ENCODE peak calls at places on chromosomes 12 and 14, in ten cellular contexts. L is GM12878, E is HepG2, I is NB4, A is A549, V is WTC11, T is HCT116, N is K562, M is SK-N-SH, U is H1. B is an unnamed sample.

GRCh38 chr14:87184180-87184579 is 808.8 kb downstream of the GALC start:
- DNase-seq in M (no peak), T (no peak), E (no peak), A (no peak), V (no peak), L (no peak), N (no peak), I (no peak), U (no peak), B (no peak)

GRCh38 chr12:43957732-43958131 is 121.9 kb downstream of the TMEM117 start:
- DNase-seq in A (peak), L (peak), E (peak), M (peak), N (peak), U (no peak), T (peak), V (no peak), I (peak), B (peak)

GRCh38 chr12:111342376-111342775 is 26.5 kb downstream of the PHETA1 start:
- DNase-seq in T (no peak), A (no peak), E (no peak), M (no peak), N (no peak), L (no peak), I (no peak), U (no peak), V (no peak), B (no peak)

GRCh38 chr14:63713058-63713457 is 14.8 kb downstream of the SGPP1 start:
- DNase-seq in E (no peak), T (no peak), V (no peak), I (no peak), A (no peak), L (no peak), M (no peak), U (no peak), N (no peak), B (peak)

GRCh38 chr12:45343269-45344051 is 127.6 kb downstream of the ANO6 start:
- DNase-seq in E (peak), N (no peak), A (peak), L (no peak), M (no peak), T (no peak), U (no peak), I (no peak), V (no peak), B (no peak)

GRCh38 chr14:81450100-81450531 is 50.0 kb upstream of the STON2 start:
- DNase-seq in E (no peak), N (no peak), I (peak), T (no peak), U (peak), A (no peak), V (peak), M (no peak), L (no peak), B (no peak)

GRCh38 chr12:25384954-25385216 is 134.2 kb upstream of the KRAS start:
- DNase-seq in E (no peak), N (no peak), V (no peak), L (no peak), T (no peak), U (no peak), I (no peak), M (no peak), A (no peak), B (peak)

GRCh38 chr12:15001733-15002471 is 29.1 kb downstream of the PDE6H start:
- DNase-seq in U (peak), N (no peak), M (no peak), T (no peak), A (no peak), V (peak), E (peak), L (no peak), I (no peak), B (no peak)

GRCh38 chr12:47413806-47414205 is 292.0 kb downstream of the RPAP3 start:
- DNase-seq in I (no peak), V (no peak), N (no peak), U (no peak), T (no peak), L (no peak), A (no peak), M (no peak), E (no peak), B (no peak)

GRCh38 chr12:20320552-20320951 is 47.8 kb upstream of the PDE3A start:
- DNase-seq in M (peak), I (no peak), L (no peak), T (no peak), V (no peak), A (no peak), E (no peak), U (no peak), N (no peak), B (no peak)

GRCh38 chr12:76374395-76375020 is 26.3 kb upstream of the BBS10 start:
- DNase-seq in I (no peak), T (no peak), M (no peak), E (no peak), L (no peak), A (no peak), U (no peak), N (no peak), V (no peak), B (no peak)

GRCh38 chr14:84527706-84528105 is 1002.2 kb upstream of the FLRT2 start:
- DNase-seq in U (no peak), M (no peak), A (no peak), E (no peak), L (no peak), N (no peak), V (no peak), I (no peak), T (no peak), B (no peak)

GRCh38 chr14:68786491-68787234 is 6.2 kb downstream of the ZFP36L1 start:
- DNase-seq in T (no peak), V (no peak), E (no peak), L (no peak), A (peak), N (no peak), U (no peak), M (no peak), I (no peak), B (peak)

GRCh38 chr12:128008341-128008740 is 258.6 kb upstream of the TMEM132C start:
- DNase-seq in U (no peak), N (no peak), L (no peak), V (no peak), I (no peak), E (no peak), A (no peak), M (no peak), T (no peak), B (no peak)

GRCh38 chr14:55336161-55336560 is 64.9 kb downstream of the FBXO34 start:
- DNase-seq in U (no peak), A (no peak), N (no peak), L (no peak), T (no peak), V (no peak), M (no peak), E (no peak), I (no peak), B (peak)

GRCh38 chr12:98420403-98420800 is 95.0 kb upstream of the TMPO start:
- DNase-seq in V (no peak), E (no peak), U (no peak), N (no peak), T (no peak), M (peak), L (no peak), I (no peak), A (no peak), B (no peak)
- TF ChIP-seq MAX in V (no peak), E (no peak), U (no peak), N (no peak), T (no peak), M (no peak), L (no peak), I (no peak), A (no peak), B (no peak)

GRCh38 chr12:102964872-102965271 is 7.4 kb downstream of the ASCL1 start:
- DNase-seq in L (no peak), V (peak), A (peak), M (peak), I (no peak), E (no peak), T (no peak), N (no peak), U (no peak), B (no peak)
- TF ChIP-seq MAX in L (no peak), V (peak), A (no peak), M (no peak), I (no peak), E (no peak), T (no peak), N (no peak), U (peak), B (no peak)

GRCh38 chr14:94570440-94570839 is 9.2 kb downstream of the SERPINA4 start:
- DNase-seq in L (no peak), M (no peak), I (no peak), U (no peak), V (no peak), E (no peak), A (no peak), T (no peak), N (no peak), B (no peak)
- TF ChIP-seq MAX in L (no peak), M (no peak), I (no peak), U (no peak), V (no peak), E (no peak), A (no peak), T (no peak), N (no peak), B (no peak)

DNA sequence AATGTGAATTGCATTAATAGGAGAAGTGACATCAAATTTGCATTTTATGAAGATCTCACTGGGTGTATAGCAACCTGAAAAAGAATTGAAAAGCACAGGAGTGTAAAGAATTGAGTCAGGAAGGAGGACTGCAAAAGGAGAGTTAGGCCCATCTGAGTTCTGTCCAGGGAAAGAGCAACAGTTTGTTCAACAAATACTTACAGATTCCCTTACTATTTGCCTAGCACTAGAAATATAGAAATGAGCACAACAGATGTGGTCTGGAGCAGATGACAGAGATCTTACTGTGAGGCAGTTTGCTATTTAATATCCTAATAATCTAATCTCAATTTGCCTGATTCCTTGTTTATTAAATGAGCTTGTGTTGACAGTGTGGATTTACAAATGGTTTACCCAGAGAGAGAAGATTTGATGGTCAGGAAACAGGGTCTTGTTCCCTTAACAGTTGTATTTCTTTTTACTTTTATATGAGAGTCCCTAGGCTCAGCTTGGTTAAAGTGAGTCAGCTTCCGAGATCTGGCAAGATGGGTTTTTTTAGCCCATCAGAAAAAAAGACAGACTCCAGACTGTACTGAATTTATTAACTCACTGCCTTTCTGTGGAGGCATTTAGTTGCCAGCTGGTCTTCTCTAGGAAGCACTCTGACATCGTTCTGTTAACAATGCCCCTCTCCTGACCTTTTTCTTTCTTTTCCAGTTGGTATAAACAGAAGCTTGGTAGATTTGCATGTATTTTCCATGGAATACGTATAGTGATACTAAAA is 229.7 kb downstream of the TTC6 start:
- DNase-seq in A (no peak), U (no peak), L (no peak), N (no peak), M (no peak), V (no peak), I (no peak), E (no peak), T (no peak), B (no peak)
- TF ChIP-seq MAX in A (no peak), U (no peak), L (no peak), N (no peak), M (no peak), V (no peak), I (no peak), E (no peak), T (no peak), B (no peak)

GRCh38 chr12:122659579-122659978 is 43.6 kb downstream of the HCAR2 start:
- DNase-seq in E (no peak), I (no peak), L (no peak), T (no peak), V (no peak), A (no peak), U (no peak), N (no peak), M (no peak), B (no peak)
- TF ChIP-seq MAX in E (no peak), I (no peak), L (no peak), T (no peak), V (no peak), A (no peak), U (no peak), N (no peak), M (no peak), B (no peak)

GRCh38 chr14:47207636-47208035 is 467.8 kb downstream of the MDGA2 start:
- DNase-seq in N (no peak), V (no peak), T (no peak), E (no peak), L (no peak), M (no peak), A (no peak), U (no peak), I (no peak), B (peak)
- TF ChIP-seq MAX in N (no peak), V (no peak), T (no peak), E (no peak), L (no peak), M (no peak), A (no peak), U (no peak), I (no peak), B (no peak)

B was measured in endothelial cell of umbilical vein.